ENCODE peak calls at places on chromosomes 6 and 20, in six cellular contexts. V is neural progenitor cell, E is GM23338, S is A549, Z is DND-41, B is K562. F is an unnamed sample.

GRCh38 chr6:32944265-32944664 is 3.4 kb upstream of the HLA-DMB start:
- DNase-seq in S (no peak), B (no peak), V (no peak), Z (peak; percentile 54), E (no peak), F (no peak)

GRCh38 chr6:26020983-26021349 is 58.4 kb downstream of the TRIM38 start:
- DNase-seq in Z (peak; percentile 80), E (no peak), B (no peak), S (no peak), V (peak; percentile 64), F (peak; percentile 57)

GRCh38 chr6:151891524-151891923 is 84.0 kb downstream of the ESR1 start:
- DNase-seq in B (no peak), E (no peak), S (no peak), Z (no peak), V (no peak), F (no peak)

GRCh38 chr6:70151616-70152015 is 151.3 kb downstream of the COL9A1 start:
- DNase-seq in B (no peak), E (no peak), V (no peak), Z (no peak), S (no peak), F (no peak)

GRCh38 chr6:162730502-162730901 is 2.7 kb downstream of the PACRG start:
- DNase-seq in S (no peak), Z (no peak), E (no peak), B (no peak), V (no peak), F (no peak)

GRCh38 chr20:35523298-35523888 is 6.1 kb downstream of the C20orf173 start:
- DNase-seq in S (peak; percentile 76), V (peak; percentile 38), Z (peak; percentile 50), B (peak; percentile 66), E (peak; percentile 81), F (peak; percentile 27)

GRCh38 chr6:26296857-26297648 is 67.9 kb upstream of the BTN3A2 start:
- DNase-seq in S (no peak), Z (no peak), E (no peak), B (peak; percentile 86), V (no peak), F (no peak)

GRCh38 chr6:161511455-161512159 is 237.7 kb upstream of the AGPAT4 start:
- DNase-seq in S (no peak), V (no peak), B (no peak), E (no peak), Z (no peak), F (no peak)

GRCh38 chr6:25202505-25202904 is 76.7 kb upstream of the CARMIL1 start:
- DNase-seq in B (no peak), E (no peak), S (no peak), V (no peak), Z (no peak), F (no peak)

GRCh38 chr6:135212935-135213334 is 31.8 kb downstream of the MYB start:
- DNase-seq in B (no peak), Z (no peak), S (no peak), E (no peak), V (no peak), F (peak; percentile 43)

GRCh38 chr6:135270676-135271536 is 89.8 kb downstream of the MYB start:
- DNase-seq in B (no peak), E (peak; percentile 92), S (no peak), Z (no peak), V (no peak), F (peak; percentile 92)

GRCh38 chr20:23269954-23270353 is 80.6 kb upstream of the NXT1 start:
- DNase-seq in S (no peak), E (peak; percentile 11), Z (no peak), V (peak; percentile 61), B (no peak), F (no peak)

GRCh38 chr20:44644384-44645131 is 6.9 kb downstream of the ADA start:
- DNase-seq in S (no peak), B (no peak), Z (peak; percentile 65), E (no peak), V (no peak), F (no peak)

GRCh38 chr6:141484726-141485125 is 648.0 kb upstream of the GJE1 start:
- DNase-seq in Z (peak; percentile 53), S (no peak), B (no peak), V (no peak), E (no peak), F (no peak)

GRCh38 chr6:32369678-32370077 is 2.0 kb downstream of the TSBP1 start:
- DNase-seq in V (no peak), B (no peak), Z (no peak), E (no peak), S (peak; percentile 31), F (no peak)

GRCh38 chr6:31010393-31011060 is at the start of gene MUC22:
- DNase-seq in S (no peak), B (no peak), V (no peak), E (no peak), Z (no peak), F (no peak)

GRCh38 chr20:45779011-45779915 is 12.4 kb downstream of the WFDC3 start:
- DNase-seq in S (peak; percentile 87), B (peak; percentile 48), Z (no peak), V (no peak), E (no peak), F (peak; percentile 100)

GRCh38 chr6:144844596-144844995 is 559.5 kb downstream of the UTRN start:
- DNase-seq in B (no peak), S (no peak), V (no peak), Z (no peak), E (no peak), F (no peak)

GRCh38 chr6:75145211-75145610 is 60.6 kb downstream of the COL12A1 start:
- DNase-seq in V (no peak), S (no peak), Z (no peak), B (no peak), E (no peak), F (no peak)

GRCh38 chr6:62086047-62086446 is 200.0 kb downstream of the KHDRBS2 start:
- DNase-seq in B (no peak), Z (no peak), E (no peak), V (no peak), S (no peak), F (no peak)

GRCh38 chr6:93562566-93562965 is 143.2 kb upstream of the EPHA7 start:
- DNase-seq in B (no peak), E (no peak), V (no peak), Z (no peak), S (no peak), F (no peak)

GRCh38 chr6:25487012-25487411 is 165.0 kb upstream of the SCGN start:
- DNase-seq in Z (no peak), E (no peak), B (no peak), S (no peak), V (no peak), F (no peak)

GRCh38 chr6:130964808-130965604 is 98.0 kb downstream of the EPB41L2 start:
- DNase-seq in E (no peak), S (no peak), B (no peak), V (no peak), Z (no peak), F (no peak)

GRCh38 chr6:130968486-130968885 is 94.6 kb downstream of the EPB41L2 start:
- DNase-seq in E (peak; percentile 35), B (no peak), S (no peak), V (peak; percentile 11), Z (no peak), F (no peak)

GRCh38 chr6:130967502-130968469 is 95.3 kb downstream of the EPB41L2 start:
- DNase-seq in B (peak; percentile 13), S (no peak), E (no peak), V (no peak), Z (no peak), F (no peak)

GRCh38 chr6:130965657-130966056 is 97.4 kb downstream of the EPB41L2 start:
- DNase-seq in S (no peak), V (no peak), B (no peak), E (no peak), Z (no peak), F (no peak)

GRCh38 chr6:130966581-130966980 is 96.5 kb downstream of the EPB41L2 start:
- DNase-seq in Z (no peak), V (no peak), E (no peak), B (no peak), S (no peak), F (no peak)
- H3K4me2 ChIP-seq in Z (no peak overlapping the region), V (no peak overlapping the region), E (no peak overlapping the region), B (peak overlapping the region; percentile 35), S (no peak overlapping the region), F (no peak overlapping the region)

DNA sequence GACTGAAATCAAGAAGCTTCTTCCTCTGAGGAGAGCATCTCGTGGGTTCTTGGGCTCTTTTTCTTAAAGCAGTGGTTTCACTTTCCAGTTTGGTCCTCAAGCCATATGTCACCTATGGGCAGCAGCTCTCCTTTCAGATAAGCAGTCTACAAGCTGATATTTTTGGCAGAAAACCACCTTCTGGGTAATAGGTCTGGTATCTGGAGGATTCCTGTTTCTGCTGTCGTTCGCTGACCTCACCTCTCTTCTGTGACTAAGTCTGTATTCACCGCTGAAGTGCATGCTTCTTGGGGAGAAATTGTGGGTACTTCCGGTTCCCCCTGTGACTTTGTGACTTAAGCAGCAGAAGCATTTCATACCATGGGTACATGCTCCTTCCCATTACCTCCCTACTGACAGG is 193.6 kb downstream of the EDN1 start:
- DNase-seq in Z (no peak), B (no peak), S (peak; percentile 30), V (no peak), E (no peak), F (peak; percentile 70)
- H3K4me2 ChIP-seq in Z (no peak overlapping the region), B (no peak overlapping the region), S (peak overlapping the region; percentile 69), V (no peak overlapping the region), E (no peak overlapping the region), F (peak overlapping the region; percentile 69)

DNA sequence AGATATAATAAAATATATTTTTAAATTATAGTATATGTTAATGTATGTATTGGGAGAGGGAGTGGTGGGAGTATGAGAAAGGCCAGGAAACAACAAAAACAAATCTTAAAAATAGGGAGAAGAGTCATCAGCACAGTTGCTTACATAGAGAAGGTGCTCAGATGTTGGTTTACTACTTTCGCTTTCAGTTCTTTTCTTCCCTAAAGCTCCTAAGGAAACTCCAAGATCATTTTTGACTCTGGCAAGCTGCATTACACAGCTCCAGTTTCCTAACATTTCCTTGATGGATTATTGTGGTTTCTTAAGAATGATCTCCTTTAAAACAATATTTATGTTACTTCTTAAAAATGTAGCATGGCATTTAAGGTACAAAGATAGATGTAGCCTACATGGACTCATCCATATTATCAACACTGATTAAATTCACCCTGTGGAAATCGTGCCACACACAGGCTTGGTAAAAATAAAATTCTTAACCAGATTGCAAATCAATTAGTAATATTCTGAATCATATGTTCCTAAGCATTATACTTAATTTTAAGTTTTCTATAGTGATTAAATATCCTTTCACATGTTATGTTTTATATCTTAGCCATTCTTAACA is 118.0 kb upstream of the MAN1A1 start:
- DNase-seq in Z (no peak), S (no peak), B (no peak), V (no peak), E (no peak), F (no peak)
- H3K4me2 ChIP-seq in Z (peak overlapping the region; percentile 56), S (no peak overlapping the region), B (no peak overlapping the region), V (no peak overlapping the region), E (no peak overlapping the region), F (peak overlapping the region; percentile 37)

GRCh38 chr20:49575551-49576060 is 7.7 kb upstream of the PTGIS start:
- DNase-seq in E (no peak), V (no peak), B (no peak), Z (no peak), S (no peak), F (no peak)

GRCh38 chr20:49571553-49571835 is 3.6 kb upstream of the PTGIS start:
- DNase-seq in V (no peak), S (no peak), Z (no peak), B (no peak), E (no peak), F (no peak)

GRCh38 chr20:49570828-49571552 is 3.1 kb upstream of the PTGIS start:
- DNase-seq in V (no peak), B (no peak), S (no peak), E (no peak), Z (no peak), F (no peak)

GRCh38 chr20:49572857-49573256 is 4.9 kb upstream of the PTGIS start:
- DNase-seq in E (peak; percentile 68), Z (peak; percentile 38), V (peak; percentile 48), B (no peak), S (no peak), F (no peak)

GRCh38 chr20:49573900-49574416 is 6.0 kb upstream of the PTGIS start:
- DNase-seq in Z (no peak), S (no peak), V (no peak), E (no peak), B (no peak), F (no peak)
- H3K4me2 ChIP-seq in Z (no peak overlapping the region), S (no peak overlapping the region), V (no peak overlapping the region), E (no peak overlapping the region), B (no peak overlapping the region), F (no peak overlapping the region)

F was measured in PC-9.